ENCODE peak calls at places on chromosomes 11 and 22, in nine cellular contexts. One of them, this sample, is unnamed.

GRCh38 chr11:19498986-19499669 is 213.5 kb upstream of the NAV2 start:
- DNase-seq in neural progenitor cell: no peak
- DNase-seq in SK-N-SH: no peak
- DNase-seq in GM23338: no peak
- DNase-seq in OCI-LY7: no peak
- DNase-seq in PC-3: no peak
- DNase-seq in HCT116: no peak
- DNase-seq in MM.1S: no peak
- DNase-seq in hepatocyte: peak
- DNase-seq in this sample: peak

GRCh38 chr22:30689622-30690021 is 5.1 kb upstream of the OSBP2 start:
- DNase-seq in neural progenitor cell: no peak
- DNase-seq in SK-N-SH: no peak
- DNase-seq in GM23338: no peak
- DNase-seq in OCI-LY7: no peak
- DNase-seq in PC-3: no peak
- DNase-seq in HCT116: no peak
- DNase-seq in MM.1S: no peak
- DNase-seq in hepatocyte: no peak
- DNase-seq in this sample: no peak

GRCh38 chr11:1338201-1339065 is 29.0 kb upstream of the TOLLIP start:
- DNase-seq in neural progenitor cell: no peak
- DNase-seq in SK-N-SH: peak
- DNase-seq in GM23338: peak
- DNase-seq in OCI-LY7: no peak
- DNase-seq in PC-3: no peak
- DNase-seq in HCT116: no peak
- DNase-seq in MM.1S: no peak
- DNase-seq in hepatocyte: no peak
- DNase-seq in this sample: no peak

GRCh38 chr22:32539631-32540449 is 65.2 kb downstream of the FBXO7 start:
- DNase-seq in neural progenitor cell: no peak
- DNase-seq in SK-N-SH: no peak
- DNase-seq in GM23338: no peak
- DNase-seq in OCI-LY7: no peak
- DNase-seq in PC-3: no peak
- DNase-seq in HCT116: no peak
- DNase-seq in MM.1S: peak
- DNase-seq in hepatocyte: peak
- DNase-seq in this sample: no peak

GRCh38 chr11:20599424-20600346 is at the start of gene SLC6A5:
- DNase-seq in neural progenitor cell: peak
- DNase-seq in SK-N-SH: no peak
- DNase-seq in GM23338: peak
- DNase-seq in OCI-LY7: peak
- DNase-seq in PC-3: peak
- DNase-seq in HCT116: no peak
- DNase-seq in MM.1S: peak
- DNase-seq in hepatocyte: peak
- DNase-seq in this sample: peak

GRCh38 chr22:45224988-45225731 is 15.5 kb downstream of the KIAA0930 start:
- DNase-seq in neural progenitor cell: no peak
- DNase-seq in SK-N-SH: no peak
- DNase-seq in GM23338: no peak
- DNase-seq in OCI-LY7: no peak
- DNase-seq in PC-3: no peak
- DNase-seq in HCT116: no peak
- DNase-seq in MM.1S: no peak
- DNase-seq in hepatocyte: peak
- DNase-seq in this sample: no peak

GRCh38 chr11:62732830-62733229 is 4.5 kb downstream of the TTC9C start:
- DNase-seq in neural progenitor cell: no peak
- DNase-seq in SK-N-SH: no peak
- DNase-seq in GM23338: peak
- DNase-seq in OCI-LY7: peak
- DNase-seq in PC-3: peak
- DNase-seq in HCT116: no peak
- DNase-seq in MM.1S: peak
- DNase-seq in hepatocyte: no peak
- DNase-seq in this sample: peak

GRCh38 chr11:1532606-1533341 is 39.3 kb downstream of the DUSP8 start:
- DNase-seq in neural progenitor cell: no peak
- DNase-seq in SK-N-SH: no peak
- DNase-seq in GM23338: no peak
- DNase-seq in OCI-LY7: no peak
- DNase-seq in PC-3: no peak
- DNase-seq in HCT116: no peak
- DNase-seq in MM.1S: no peak
- DNase-seq in hepatocyte: no peak
- DNase-seq in this sample: peak

GRCh38 chr22:46044718-46045458 is 67.9 kb upstream of the WNT7B start:
- DNase-seq in neural progenitor cell: peak
- DNase-seq in SK-N-SH: no peak
- DNase-seq in GM23338: peak
- DNase-seq in OCI-LY7: no peak
- DNase-seq in PC-3: no peak
- DNase-seq in HCT116: no peak
- DNase-seq in MM.1S: no peak
- DNase-seq in hepatocyte: peak
- DNase-seq in this sample: no peak

GRCh38 chr11:61567286-61568061 is 13.4 kb downstream of the SYT7 start:
- DNase-seq in neural progenitor cell: peak
- DNase-seq in SK-N-SH: peak
- DNase-seq in GM23338: peak
- DNase-seq in OCI-LY7: peak
- DNase-seq in PC-3: peak
- DNase-seq in HCT116: peak
- DNase-seq in MM.1S: peak
- DNase-seq in hepatocyte: peak
- DNase-seq in this sample: peak

GRCh38 chr11:82864268-82864667 is 36.0 kb downstream of the PRCP start:
- DNase-seq in neural progenitor cell: peak
- DNase-seq in SK-N-SH: peak
- DNase-seq in GM23338: peak
- DNase-seq in OCI-LY7: peak
- DNase-seq in PC-3: peak
- DNase-seq in HCT116: peak
- DNase-seq in MM.1S: peak
- DNase-seq in hepatocyte: peak
- DNase-seq in this sample: peak

GRCh38 chr11:36361901-36362391 is 65.9 kb downstream of the PRR5L start:
- DNase-seq in neural progenitor cell: peak
- DNase-seq in SK-N-SH: no peak
- DNase-seq in GM23338: peak
- DNase-seq in OCI-LY7: no peak
- DNase-seq in PC-3: peak
- DNase-seq in HCT116: no peak
- DNase-seq in MM.1S: no peak
- DNase-seq in hepatocyte: peak
- DNase-seq in this sample: peak

GRCh38 chr11:133753150-133753549 is 92.2 kb downstream of the SPATA19 start:
- DNase-seq in neural progenitor cell: no peak
- DNase-seq in SK-N-SH: no peak
- DNase-seq in GM23338: no peak
- DNase-seq in OCI-LY7: no peak
- DNase-seq in PC-3: no peak
- DNase-seq in HCT116: no peak
- DNase-seq in MM.1S: no peak
- DNase-seq in hepatocyte: no peak
- DNase-seq in this sample: no peak

GRCh38 chr11:21564813-21565212 is 628.1 kb upstream of the ANO5 start:
- DNase-seq in neural progenitor cell: no peak
- DNase-seq in SK-N-SH: no peak
- DNase-seq in GM23338: no peak
- DNase-seq in OCI-LY7: no peak
- DNase-seq in PC-3: no peak
- DNase-seq in HCT116: no peak
- DNase-seq in MM.1S: no peak
- DNase-seq in hepatocyte: peak
- DNase-seq in this sample: no peak

GRCh38 chr22:40525250-40525884 is 111.2 kb downstream of the MRTFA start:
- DNase-seq in neural progenitor cell: peak
- DNase-seq in SK-N-SH: no peak
- DNase-seq in GM23338: peak
- DNase-seq in OCI-LY7: peak
- DNase-seq in PC-3: peak
- DNase-seq in HCT116: no peak
- DNase-seq in MM.1S: peak
- DNase-seq in hepatocyte: peak
- DNase-seq in this sample: peak

GRCh38 chr11:117019871-117020270 is 78.4 kb downstream of the SIK3 start:
- DNase-seq in neural progenitor cell: no peak
- DNase-seq in SK-N-SH: no peak
- DNase-seq in GM23338: no peak
- DNase-seq in OCI-LY7: no peak
- DNase-seq in PC-3: no peak
- DNase-seq in HCT116: no peak
- DNase-seq in MM.1S: no peak
- DNase-seq in hepatocyte: no peak
- DNase-seq in this sample: no peak

GRCh38 chr22:32967285-32968101 is 90.7 kb downstream of the SYN3 start:
- DNase-seq in neural progenitor cell: no peak
- DNase-seq in SK-N-SH: no peak
- DNase-seq in GM23338: no peak
- DNase-seq in OCI-LY7: no peak
- DNase-seq in PC-3: no peak
- DNase-seq in HCT116: no peak
- DNase-seq in MM.1S: no peak
- DNase-seq in hepatocyte: peak
- DNase-seq in this sample: no peak

GRCh38 chr11:73384871-73385692 is 8.9 kb downstream of the RELT start:
- DNase-seq in neural progenitor cell: no peak
- DNase-seq in SK-N-SH: no peak
- DNase-seq in GM23338: no peak
- DNase-seq in OCI-LY7: peak
- DNase-seq in PC-3: no peak
- DNase-seq in HCT116: no peak
- DNase-seq in MM.1S: no peak
- DNase-seq in hepatocyte: no peak
- DNase-seq in this sample: no peak

DNA sequence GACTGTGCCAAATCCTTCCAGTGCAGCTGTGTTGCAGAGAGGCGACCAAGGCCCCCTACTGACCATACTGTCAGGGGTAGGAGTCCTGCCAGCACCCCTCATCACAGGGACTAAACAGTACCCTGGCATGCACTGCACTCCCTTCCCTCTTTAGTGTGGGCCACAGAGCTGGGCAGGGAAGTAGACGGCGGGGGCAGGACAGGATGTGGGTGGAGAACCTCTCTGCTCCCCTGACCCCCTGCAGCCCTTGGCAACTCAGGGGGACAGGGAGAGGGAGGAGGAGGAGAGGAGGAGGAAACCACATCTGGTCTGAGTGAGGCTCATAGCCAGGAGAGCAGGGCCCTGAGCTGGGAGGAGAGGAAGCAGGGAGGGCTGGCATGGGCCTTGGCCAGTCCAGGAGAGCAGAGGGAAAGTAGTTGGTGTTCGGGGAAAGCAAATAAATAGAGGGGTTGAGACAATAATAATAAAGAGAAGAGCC is 61.7 kb downstream of the RPUSD4 start:
- DNase-seq in neural progenitor cell: no peak
- DNase-seq in SK-N-SH: no peak
- DNase-seq in GM23338: no peak
- DNase-seq in OCI-LY7: no peak
- DNase-seq in PC-3: no peak
- DNase-seq in HCT116: no peak
- DNase-seq in MM.1S: no peak
- DNase-seq in hepatocyte: no peak
- DNase-seq in this sample: no peak
- H3K27ac ChIP-seq in neural progenitor cell: no peak
- H3K27ac ChIP-seq in SK-N-SH: no peak
- H3K27ac ChIP-seq in GM23338: no peak
- H3K27ac ChIP-seq in OCI-LY7: no peak
- H3K27ac ChIP-seq in PC-3: no peak
- H3K27ac ChIP-seq in HCT116: no peak
- H3K27ac ChIP-seq in MM.1S: no peak
- H3K27ac ChIP-seq in hepatocyte: no peak
- H3K27ac ChIP-seq in this sample: no peak

GRCh38 chr11:57475191-57475590 is 14.9 kb downstream of the RTN4RL2 start:
- DNase-seq in neural progenitor cell: no peak
- DNase-seq in SK-N-SH: no peak
- DNase-seq in GM23338: no peak
- DNase-seq in OCI-LY7: no peak
- DNase-seq in PC-3: peak
- DNase-seq in HCT116: no peak
- DNase-seq in MM.1S: no peak
- DNase-seq in hepatocyte: no peak
- DNase-seq in this sample: no peak
- H3K4me2 ChIP-seq in neural progenitor cell: no peak
- H3K4me2 ChIP-seq in SK-N-SH: no peak
- H3K4me2 ChIP-seq in GM23338: no peak
- H3K4me2 ChIP-seq in OCI-LY7: no peak
- H3K4me2 ChIP-seq in PC-3: no peak
- H3K4me2 ChIP-seq in HCT116: no peak
- H3K4me2 ChIP-seq in MM.1S: peak
- H3K4me2 ChIP-seq in hepatocyte: no peak
- H3K4me2 ChIP-seq in this sample: no peak

DNA sequence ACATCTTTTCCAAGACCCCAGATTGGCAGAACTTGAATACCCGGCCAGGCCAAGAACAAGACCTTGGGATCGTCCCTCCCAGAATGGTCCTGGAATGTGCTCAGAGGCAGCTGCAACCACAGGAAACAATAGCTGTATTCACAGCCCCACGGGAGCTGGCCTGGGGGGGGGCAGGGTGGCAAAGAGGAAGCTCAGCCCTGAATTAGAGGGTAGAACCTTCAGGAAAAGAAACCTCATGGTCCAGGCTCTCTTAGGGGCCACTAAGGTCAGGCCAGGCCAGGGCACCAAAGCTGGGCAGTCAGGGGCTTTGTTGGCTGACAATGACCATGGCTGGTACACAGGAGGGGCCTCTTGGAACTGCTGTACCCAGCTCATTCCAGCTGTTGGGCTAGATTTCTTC is 17.3 kb downstream of the RPL27A start:
- DNase-seq in neural progenitor cell: peak
- DNase-seq in SK-N-SH: no peak
- DNase-seq in GM23338: peak
- DNase-seq in OCI-LY7: no peak
- DNase-seq in PC-3: peak
- DNase-seq in HCT116: no peak
- DNase-seq in MM.1S: no peak
- DNase-seq in hepatocyte: no peak
- DNase-seq in this sample: peak
- TF ChIP-seq EZH2phosphoT487 in neural progenitor cell: no peak
- TF ChIP-seq EZH2phosphoT487 in SK-N-SH: no peak
- TF ChIP-seq EZH2phosphoT487 in GM23338: no peak
- TF ChIP-seq EZH2phosphoT487 in OCI-LY7: no peak
- TF ChIP-seq EZH2phosphoT487 in PC-3: no peak
- TF ChIP-seq EZH2phosphoT487 in HCT116: no peak
- TF ChIP-seq EZH2phosphoT487 in MM.1S: no peak
- TF ChIP-seq EZH2phosphoT487 in hepatocyte: no peak
- TF ChIP-seq EZH2phosphoT487 in this sample: no peak

DNA sequence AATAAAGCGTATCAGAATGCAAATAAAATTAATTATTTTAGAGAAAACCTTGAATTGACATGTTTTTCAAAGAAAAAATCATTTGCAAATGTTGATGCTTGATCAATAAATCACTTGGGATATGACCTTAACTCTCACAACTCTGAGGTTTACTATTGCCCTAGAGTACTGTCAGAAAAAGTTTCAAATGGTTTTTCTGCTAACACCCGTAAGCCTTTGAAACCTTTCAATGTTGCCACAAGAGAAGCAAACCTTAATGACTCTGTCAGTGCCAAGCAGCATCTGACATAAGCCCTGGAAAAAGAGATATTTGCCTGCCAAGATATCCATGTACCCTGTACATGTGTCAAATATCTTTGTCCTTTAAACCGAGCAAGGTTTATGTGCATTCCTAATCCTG is 384.3 kb upstream of the ARHGAP42 start:
- DNase-seq in neural progenitor cell: no peak
- DNase-seq in SK-N-SH: no peak
- DNase-seq in GM23338: no peak
- DNase-seq in OCI-LY7: no peak
- DNase-seq in PC-3: no peak
- DNase-seq in HCT116: no peak
- DNase-seq in MM.1S: no peak
- DNase-seq in hepatocyte: no peak
- DNase-seq in this sample: no peak
- H3K27ac ChIP-seq in neural progenitor cell: no peak
- H3K27ac ChIP-seq in SK-N-SH: no peak
- H3K27ac ChIP-seq in GM23338: no peak
- H3K27ac ChIP-seq in OCI-LY7: no peak
- H3K27ac ChIP-seq in PC-3: no peak
- H3K27ac ChIP-seq in HCT116: no peak
- H3K27ac ChIP-seq in MM.1S: no peak
- H3K27ac ChIP-seq in hepatocyte: no peak
- H3K27ac ChIP-seq in this sample: no peak

This sample was measured in GM23248.